ENCODE peak calls at places on chromosomes 13 and 19, in four cellular contexts. One of them, this sample, is unnamed.

GRCh38 chr13:53092931-53093330 is 64.3 kb downstream of the OLFM4 start:
- DNase-seq in cardiac muscle cell: no peak
- DNase-seq in mammary epithelial cell: no peak
- DNase-seq in tibial artery: no peak
- DNase-seq in this sample: no peak

GRCh38 chr19:54254195-54254906 is 2.7 kb downstream of the LILRB5 start:
- DNase-seq in cardiac muscle cell: no peak
- DNase-seq in mammary epithelial cell: no peak
- DNase-seq in tibial artery: no peak
- DNase-seq in this sample: no peak

GRCh38 chr13:41780736-41781708 is 179.9 kb downstream of the VWA8 start:
- DNase-seq in cardiac muscle cell: peak; percentile 91
- DNase-seq in mammary epithelial cell: peak; percentile 33
- DNase-seq in tibial artery: no peak
- DNase-seq in this sample: no peak

GRCh38 chr13:99990045-99990977 is 8.7 kb downstream of the ZIC2 start:
- DNase-seq in cardiac muscle cell: no peak
- DNase-seq in mammary epithelial cell: no peak
- DNase-seq in tibial artery: no peak
- DNase-seq in this sample: no peak

GRCh38 chr19:843836-844299 is 3.1 kb downstream of the PRTN3 start:
- DNase-seq in cardiac muscle cell: no peak
- DNase-seq in mammary epithelial cell: no peak
- DNase-seq in tibial artery: no peak
- DNase-seq in this sample: no peak

GRCh38 chr13:50509771-50510441 is 333.6 kb downstream of the DLEU7 start:
- DNase-seq in cardiac muscle cell: peak; percentile 29
- DNase-seq in mammary epithelial cell: no peak
- DNase-seq in tibial artery: no peak
- DNase-seq in this sample: no peak

GRCh38 chr19:16969127-16969526 is 57.5 kb downstream of the CPAMD8 start:
- DNase-seq in cardiac muscle cell: peak; percentile 62
- DNase-seq in mammary epithelial cell: peak; percentile 45
- DNase-seq in tibial artery: peak; percentile 50
- DNase-seq in this sample: peak; percentile 32

GRCh38 chr13:113998781-113999617 is 25.1 kb upstream of the C13orf46 start:
- DNase-seq in cardiac muscle cell: no peak
- DNase-seq in mammary epithelial cell: no peak
- DNase-seq in tibial artery: no peak
- DNase-seq in this sample: no peak

GRCh38 chr13:43528992-43529391 is 257.8 kb downstream of the ENOX1 start:
- DNase-seq in cardiac muscle cell: no peak
- DNase-seq in mammary epithelial cell: no peak
- DNase-seq in tibial artery: no peak
- DNase-seq in this sample: no peak

GRCh38 chr13:42333613-42334328 is 61.8 kb downstream of the AKAP11 start:
- DNase-seq in cardiac muscle cell: peak; percentile 70
- DNase-seq in mammary epithelial cell: peak; percentile 17
- DNase-seq in tibial artery: no peak
- DNase-seq in this sample: no peak

GRCh38 chr13:82713681-82714405 is 1168.4 kb downstream of the SLITRK1 start:
- DNase-seq in cardiac muscle cell: peak; percentile 8
- DNase-seq in mammary epithelial cell: peak; percentile 34
- DNase-seq in tibial artery: no peak
- DNase-seq in this sample: no peak

GRCh38 chr13:51064753-51065152 is 46.3 kb downstream of the C13orf42 start:
- DNase-seq in cardiac muscle cell: no peak
- DNase-seq in mammary epithelial cell: no peak
- DNase-seq in tibial artery: no peak
- DNase-seq in this sample: no peak

GRCh38 chr19:50838239-50838638 is 4.9 kb upstream of the KLK15 start:
- DNase-seq in cardiac muscle cell: peak; percentile 7
- DNase-seq in mammary epithelial cell: no peak
- DNase-seq in tibial artery: no peak
- DNase-seq in this sample: no peak

GRCh38 chr19:21434516-21434915 is 37.6 kb downstream of the ZNF493 start:
- DNase-seq in cardiac muscle cell: no peak
- DNase-seq in mammary epithelial cell: no peak
- DNase-seq in tibial artery: no peak
- DNase-seq in this sample: no peak

GRCh38 chr19:2199215-2199614 is 35.5 kb downstream of the DOT1L start:
- DNase-seq in cardiac muscle cell: no peak
- DNase-seq in mammary epithelial cell: no peak
- DNase-seq in tibial artery: no peak
- DNase-seq in this sample: peak; percentile 68

GRCh38 chr19:49556412-49557398 is 23.7 kb downstream of the NOSIP start:
- DNase-seq in cardiac muscle cell: no peak
- DNase-seq in mammary epithelial cell: no peak
- DNase-seq in tibial artery: no peak
- DNase-seq in this sample: no peak

GRCh38 chr19:55516878-55517620 is 19.9 kb downstream of the SBK2 start:
- DNase-seq in cardiac muscle cell: peak; percentile 95
- DNase-seq in mammary epithelial cell: peak; percentile 82
- DNase-seq in tibial artery: peak; percentile 90
- DNase-seq in this sample: peak; percentile 95

GRCh38 chr13:113902956-113903355 is 39.1 kb upstream of the GAS6 start:
- DNase-seq in cardiac muscle cell: no peak
- DNase-seq in mammary epithelial cell: no peak
- DNase-seq in tibial artery: no peak
- DNase-seq in this sample: no peak

GRCh38 chr13:106063591-106064308 is 471.7 kb downstream of the EFNB2 start:
- DNase-seq in cardiac muscle cell: peak; percentile 43
- DNase-seq in mammary epithelial cell: peak; percentile 69
- DNase-seq in tibial artery: no peak
- DNase-seq in this sample: no peak

GRCh38 chr19:2166741-2167738 is 3.3 kb downstream of the DOT1L start:
- DNase-seq in cardiac muscle cell: peak; percentile 83
- DNase-seq in mammary epithelial cell: peak; percentile 8
- DNase-seq in tibial artery: peak; percentile 86
- DNase-seq in this sample: peak; percentile 90

GRCh38 chr19:21587549-21587948 is 82.1 kb downstream of the ZNF429 start:
- DNase-seq in cardiac muscle cell: no peak
- DNase-seq in mammary epithelial cell: no peak
- DNase-seq in tibial artery: no peak
- DNase-seq in this sample: no peak

GRCh38 chr13:49585220-49586157 is at the start of gene RCBTB1:
- DNase-seq in cardiac muscle cell: peak; percentile 72
- DNase-seq in mammary epithelial cell: peak; percentile 74
- DNase-seq in tibial artery: peak; percentile 47
- DNase-seq in this sample: peak; percentile 84

GRCh38 chr19:12113121-12113520 is 27.0 kb downstream of the ZNF20 start:
- DNase-seq in cardiac muscle cell: no peak
- DNase-seq in mammary epithelial cell: no peak
- DNase-seq in tibial artery: no peak
- DNase-seq in this sample: no peak

GRCh38 chr19:45076029-45076850 is at the start of gene ZNF296:
- DNase-seq in cardiac muscle cell: peak; percentile 43
- DNase-seq in mammary epithelial cell: peak; percentile 33
- DNase-seq in tibial artery: peak; percentile 73
- DNase-seq in this sample: peak; percentile 82

GRCh38 chr13:114313061-114313860 is 1.0 kb upstream of the CHAMP1 start:
- DNase-seq in cardiac muscle cell: no peak
- DNase-seq in mammary epithelial cell: no peak
- DNase-seq in tibial artery: no peak
- DNase-seq in this sample: no peak

GRCh38 chr13:110162053-110162452 is 144.9 kb downstream of the COL4A1 start:
- DNase-seq in cardiac muscle cell: no peak
- DNase-seq in mammary epithelial cell: no peak
- DNase-seq in tibial artery: no peak
- DNase-seq in this sample: no peak
- H3K4me1 ChIP-seq in cardiac muscle cell: no peaks in the 10 kb centered on the region
- H3K4me1 ChIP-seq in mammary epithelial cell: no peaks in the 10 kb centered on the region
- H3K4me1 ChIP-seq in tibial artery: no peaks in the 10 kb centered on the region
- H3K4me1 ChIP-seq in this sample: no peaks in the 10 kb centered on the region

GRCh38 chr19:13302521-13303270 is 152.5 kb downstream of the IER2 start:
- DNase-seq in cardiac muscle cell: no peak
- DNase-seq in mammary epithelial cell: no peak
- DNase-seq in tibial artery: no peak
- DNase-seq in this sample: no peak
- H3K27me3 ChIP-seq in cardiac muscle cell: no peaks in the 10 kb centered on the region
- H3K27me3 ChIP-seq in mammary epithelial cell: peaks cover 6% of the 10 kb centered on the region
- H3K27me3 ChIP-seq in tibial artery: peaks cover 40% of the 10 kb centered on the region
- H3K27me3 ChIP-seq in this sample: peaks cover 36% of the 10 kb centered on the region

GRCh38 chr19:23971598-23971997 is 56.9 kb downstream of the ZNF726 start:
- DNase-seq in cardiac muscle cell: no peak
- DNase-seq in mammary epithelial cell: no peak
- DNase-seq in tibial artery: no peak
- DNase-seq in this sample: no peak

GRCh38 chr19:23974941-23975340 is 60.3 kb downstream of the ZNF726 start:
- DNase-seq in cardiac muscle cell: no peak
- DNase-seq in mammary epithelial cell: peak; percentile 18
- DNase-seq in tibial artery: no peak
- DNase-seq in this sample: no peak

GRCh38 chr19:23978068-23978467 is 63.4 kb downstream of the ZNF726 start:
- DNase-seq in cardiac muscle cell: no peak
- DNase-seq in mammary epithelial cell: no peak
- DNase-seq in tibial artery: no peak
- DNase-seq in this sample: no peak

GRCh38 chr19:23972161-23972560 is 57.5 kb downstream of the ZNF726 start:
- DNase-seq in cardiac muscle cell: no peak
- DNase-seq in mammary epithelial cell: no peak
- DNase-seq in tibial artery: no peak
- DNase-seq in this sample: no peak
- H3K4me1 ChIP-seq in cardiac muscle cell: no peaks in the 10 kb centered on the region
- H3K4me1 ChIP-seq in mammary epithelial cell: no peaks in the 10 kb centered on the region
- H3K4me1 ChIP-seq in tibial artery: no peaks in the 10 kb centered on the region
- H3K4me1 ChIP-seq in this sample: no peaks in the 10 kb centered on the region

DNA sequence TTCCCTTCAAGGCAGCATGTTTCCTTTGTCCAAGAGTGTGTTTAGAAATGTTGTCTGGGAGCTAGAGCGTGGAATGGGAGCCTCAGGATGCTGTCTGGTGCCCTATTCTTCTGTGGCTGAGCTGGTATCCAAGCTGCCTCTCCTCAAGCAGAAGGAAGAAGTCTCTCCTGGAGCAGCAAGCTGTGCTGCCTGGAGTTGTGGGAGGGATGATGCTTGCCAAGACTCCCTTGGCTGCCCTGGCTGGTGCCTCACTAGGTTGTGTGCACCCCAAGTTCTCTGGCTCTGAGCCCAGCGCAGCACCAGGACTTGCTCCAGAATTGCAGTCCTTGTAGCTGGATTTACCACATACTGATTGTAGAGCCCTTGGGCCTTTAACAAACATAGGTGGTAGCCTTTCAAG is 4.7 kb upstream of the CYP4F3 start:
- DNase-seq in cardiac muscle cell: no peak
- DNase-seq in mammary epithelial cell: no peak
- DNase-seq in tibial artery: no peak
- DNase-seq in this sample: no peak
- H3K27me3 ChIP-seq in cardiac muscle cell: no peaks in the 10 kb centered on the region
- H3K27me3 ChIP-seq in mammary epithelial cell: no peaks in the 10 kb centered on the region
- H3K27me3 ChIP-seq in tibial artery: peaks cover 23% of the 10 kb centered on the region
- H3K27me3 ChIP-seq in this sample: no peaks in the 10 kb centered on the region

GRCh38 chr13:32164622-32165268 is 133.2 kb downstream of the FRY start:
- DNase-seq in cardiac muscle cell: peak; percentile 84
- DNase-seq in mammary epithelial cell: no peak
- DNase-seq in tibial artery: no peak
- DNase-seq in this sample: peak; percentile 73

GRCh38 chr13:32168136-32168535 is 136.6 kb downstream of the FRY start:
- DNase-seq in cardiac muscle cell: no peak
- DNase-seq in mammary epithelial cell: no peak
- DNase-seq in tibial artery: no peak
- DNase-seq in this sample: no peak

GRCh38 chr13:32170841-32171240 is 139.3 kb downstream of the FRY start:
- DNase-seq in cardiac muscle cell: peak; percentile 7
- DNase-seq in mammary epithelial cell: no peak
- DNase-seq in tibial artery: no peak
- DNase-seq in this sample: no peak

DNA sequence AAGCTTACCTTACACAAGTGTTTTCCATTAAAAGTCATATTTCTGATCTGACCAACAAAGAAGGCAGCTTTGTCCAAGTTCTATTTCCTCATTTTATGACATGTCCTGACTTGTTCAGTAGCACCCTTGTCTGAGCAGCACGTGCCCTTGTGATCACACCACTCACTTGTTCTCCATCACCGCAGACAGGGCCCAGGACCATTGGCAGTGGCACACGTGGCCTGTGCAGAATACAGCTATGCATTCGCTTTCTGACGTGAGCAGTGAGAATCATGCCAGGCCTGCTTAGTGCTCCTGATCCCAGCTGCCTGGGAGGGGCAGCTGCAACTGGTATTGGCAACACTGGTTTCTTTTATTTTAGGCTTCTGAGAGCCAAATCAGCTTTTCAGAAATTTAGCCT is 134.2 kb downstream of the FRY start:
- DNase-seq in cardiac muscle cell: no peak
- DNase-seq in mammary epithelial cell: peak; percentile 41
- DNase-seq in tibial artery: peak; percentile 59
- DNase-seq in this sample: no peak
- H3K4me1 ChIP-seq in cardiac muscle cell: peaks cover 22% of the 10 kb centered on the region
- H3K4me1 ChIP-seq in mammary epithelial cell: peaks cover 6% of the 10 kb centered on the region
- H3K4me1 ChIP-seq in tibial artery: no peaks in the 10 kb centered on the region
- H3K4me1 ChIP-seq in this sample: no peaks in the 10 kb centered on the region

GRCh38 chr13:25811506-25811905 is 240.3 kb downstream of the SHISA2 start:
- DNase-seq in cardiac muscle cell: no peak
- DNase-seq in mammary epithelial cell: no peak
- DNase-seq in tibial artery: no peak
- DNase-seq in this sample: no peak
- H3K27me3 ChIP-seq in cardiac muscle cell: no peaks in the 10 kb centered on the region
- H3K27me3 ChIP-seq in mammary epithelial cell: peaks cover 10% of the 10 kb centered on the region
- H3K27me3 ChIP-seq in tibial artery: no peaks in the 10 kb centered on the region
- H3K27me3 ChIP-seq in this sample: no peaks in the 10 kb centered on the region

GRCh38 chr13:21095311-21095710 is 33.9 kb upstream of the LATS2 start:
- DNase-seq in cardiac muscle cell: no peak
- DNase-seq in mammary epithelial cell: no peak
- DNase-seq in tibial artery: no peak
- DNase-seq in this sample: no peak
- H3K4me1 ChIP-seq in cardiac muscle cell: no peaks in the 10 kb centered on the region
- H3K4me1 ChIP-seq in mammary epithelial cell: no peaks in the 10 kb centered on the region
- H3K4me1 ChIP-seq in tibial artery: no peaks in the 10 kb centered on the region
- H3K4me1 ChIP-seq in this sample: no peaks in the 10 kb centered on the region